ENCODE peak calls at places on chromosomes 7 and 10, in seven cellular contexts. Z, T, H, A, L, U and Y are unnamed samples. For H3K4me1 and H3K36me3, the result is how much of the 10 kb centered on the place peaks cover.

GRCh38 chr7:102302025-102302424 is 15.4 kb downstream of the SH2B2 start:
- DNase-seq in Z (no peak), T (no peak), H (no peak), A (no peak), L (no peak), U (no peak), Y (no peak)

GRCh38 chr7:156113733-156114132 is 301.5 kb upstream of the SHH start:
- DNase-seq in Z (no peak), T (no peak), H (no peak), A (no peak), L (no peak), U (no peak), Y (no peak)

GRCh38 chr10:98010939-98011685 is 19.3 kb downstream of the CRTAC1 start:
- DNase-seq in Z (no peak), T (no peak), H (no peak), A (no peak), L (no peak), U (no peak), Y (no peak)

GRCh38 chr7:4712371-4713182 is 30.5 kb downstream of the FOXK1 start:
- DNase-seq in Z (no peak), T (no peak), H (no peak), A (no peak), L (no peak), U (peak), Y (no peak)

GRCh38 chr10:59383908-59384307 is 21.6 kb upstream of the FAM13C start:
- DNase-seq in Z (no peak), T (no peak), H (no peak), A (no peak), L (no peak), U (no peak), Y (no peak)

GRCh38 chr10:3877092-3878000 is 92.3 kb upstream of the KLF6 start:
- DNase-seq in Z (no peak), T (no peak), H (no peak), A (no peak), L (no peak), U (no peak), Y (no peak)

GRCh38 chr10:44045020-44045419 is 339.9 kb downstream of the CXCL12 start:
- DNase-seq in Z (no peak), T (no peak), H (no peak), A (no peak), L (no peak), U (no peak), Y (no peak)

GRCh38 chr7:88020953-88021650 is 87.1 kb downstream of the ADAM22 start:
- DNase-seq in Z (no peak), T (no peak), H (no peak), A (no peak), L (no peak), U (no peak), Y (no peak)

GRCh38 chr7:133582766-133583523 is 330.1 kb downstream of the EXOC4 start:
- DNase-seq in Z (no peak), T (no peak), H (no peak), A (no peak), L (no peak), U (no peak), Y (no peak)

GRCh38 chr7:30272126-30272525 is 12.3 kb upstream of the ZNRF2 start:
- DNase-seq in Z (no peak), T (no peak), H (no peak), A (no peak), L (no peak), U (no peak), Y (no peak)

GRCh38 chr7:108805808-108806397 is 236.2 kb downstream of the DNAJB9 start:
- DNase-seq in Z (no peak), T (no peak), H (no peak), A (no peak), L (no peak), U (peak), Y (no peak)

GRCh38 chr10:27192284-27192683 is 37.1 kb downstream of the MASTL start:
- DNase-seq in Z (no peak), T (no peak), H (no peak), A (peak), L (peak), U (peak), Y (no peak)

GRCh38 chr7:115230882-115231508 is 309.1 kb downstream of the MDFIC start:
- DNase-seq in Z (no peak), T (no peak), H (no peak), A (no peak), L (no peak), U (peak), Y (no peak)

GRCh38 chr10:86684305-86684704 is 16.0 kb downstream of the LDB3 start:
- DNase-seq in Z (no peak), T (no peak), H (no peak), A (no peak), L (no peak), U (peak), Y (no peak)

GRCh38 chr10:8389630-8390029 is 335.1 kb downstream of the GATA3 start:
- DNase-seq in Z (no peak), T (no peak), H (no peak), A (no peak), L (no peak), U (no peak), Y (no peak)

GRCh38 chr7:81501220-81501619 is 268.6 kb downstream of the HGF start:
- DNase-seq in Z (no peak), T (no peak), H (no peak), A (no peak), L (no peak), U (peak), Y (no peak)

GRCh38 chr7:143305423-143306070 is 10.4 kb upstream of the CLCN1 start:
- DNase-seq in Z (peak), T (no peak), H (peak), A (peak), L (peak), U (peak), Y (no peak)

GRCh38 chr7:34036069-34036920 is 131.0 kb downstream of the BMPER start:
- DNase-seq in Z (peak), T (no peak), H (no peak), A (no peak), L (peak), U (peak), Y (no peak)

GRCh38 chr10:132169031-132169765 is 17.6 kb upstream of the DPYSL4 start:
- DNase-seq in Z (no peak), T (no peak), H (no peak), A (peak), L (no peak), U (no peak), Y (no peak)

GRCh38 chr7:24843821-24844449 is 86.7 kb upstream of the GSDME start:
- DNase-seq in Z (no peak), T (peak), H (no peak), A (no peak), L (no peak), U (no peak), Y (no peak)

GRCh38 chr10:102504179-102504975 is 605 bp downstream of the SUFU start:
- DNase-seq in Z (peak), T (peak), H (peak), A (peak), L (peak), U (peak), Y (peak)
- H3K27ac ChIP-seq in Z (peak), T (peak), H (peak), A (peak), L (no peak), U (peak), Y (no peak)

GRCh38 chr10:34181545-34182300 is 633.4 kb downstream of the PARD3 start:
- DNase-seq in Z (no peak), T (no peak), H (no peak), A (no peak), L (peak), U (peak), Y (no peak)

GRCh38 chr10:34178196-34178595 is 636.9 kb downstream of the PARD3 start:
- DNase-seq in Z (no peak), T (no peak), H (no peak), A (no peak), L (no peak), U (no peak), Y (no peak)

GRCh38 chr10:34180749-34181148 is 634.3 kb downstream of the PARD3 start:
- DNase-seq in Z (no peak), T (no peak), H (no peak), A (no peak), L (no peak), U (no peak), Y (no peak)

GRCh38 chr10:34178756-34179155 is 636.3 kb downstream of the PARD3 start:
- DNase-seq in Z (no peak), T (no peak), H (no peak), A (no peak), L (no peak), U (no peak), Y (no peak)

GRCh38 chr10:34179280-34179679 is 635.8 kb downstream of the PARD3 start:
- DNase-seq in Z (no peak), T (no peak), H (no peak), A (no peak), L (no peak), U (no peak), Y (no peak)
- H3K4me1 ChIP-seq in Z (under half), T (under half), H (under half), A (under half), L (under half), U (under half), Y (under half)

GRCh38 chr7:75537731-75538130 is 45.6 kb downstream of the SPDYE5 start:
- DNase-seq in Z (no peak), T (no peak), H (no peak), A (no peak), L (no peak), U (no peak), Y (no peak)
- H3K36me3 ChIP-seq in Z (under half), T (half or more), H (under half), A (half or more), L (under half), U (under half), Y (under half)

GRCh38 chr7:149845257-149845980 is 7.2 kb downstream of the ZNF862 start:
- DNase-seq in Z (no peak), T (no peak), H (no peak), A (no peak), L (no peak), U (no peak), Y (no peak)

GRCh38 chr7:149846436-149847046 is 8.4 kb downstream of the ZNF862 start:
- DNase-seq in Z (no peak), T (no peak), H (no peak), A (no peak), L (no peak), U (no peak), Y (no peak)

GRCh38 chr7:149843566-149843965 is 5.4 kb downstream of the ZNF862 start:
- DNase-seq in Z (no peak), T (no peak), H (no peak), A (no peak), L (no peak), U (no peak), Y (no peak)

GRCh38 chr7:149844445-149844844 is 6.3 kb downstream of the ZNF862 start:
- DNase-seq in Z (no peak), T (no peak), H (no peak), A (no peak), L (no peak), U (no peak), Y (no peak)

GRCh38 chr7:149846021-149846420 is 7.8 kb downstream of the ZNF862 start:
- DNase-seq in Z (no peak), T (no peak), H (no peak), A (no peak), L (no peak), U (no peak), Y (no peak)
- H3K27ac ChIP-seq in Z (no peak), T (no peak), H (no peak), A (no peak), L (no peak), U (no peak), Y (no peak)

DNA sequence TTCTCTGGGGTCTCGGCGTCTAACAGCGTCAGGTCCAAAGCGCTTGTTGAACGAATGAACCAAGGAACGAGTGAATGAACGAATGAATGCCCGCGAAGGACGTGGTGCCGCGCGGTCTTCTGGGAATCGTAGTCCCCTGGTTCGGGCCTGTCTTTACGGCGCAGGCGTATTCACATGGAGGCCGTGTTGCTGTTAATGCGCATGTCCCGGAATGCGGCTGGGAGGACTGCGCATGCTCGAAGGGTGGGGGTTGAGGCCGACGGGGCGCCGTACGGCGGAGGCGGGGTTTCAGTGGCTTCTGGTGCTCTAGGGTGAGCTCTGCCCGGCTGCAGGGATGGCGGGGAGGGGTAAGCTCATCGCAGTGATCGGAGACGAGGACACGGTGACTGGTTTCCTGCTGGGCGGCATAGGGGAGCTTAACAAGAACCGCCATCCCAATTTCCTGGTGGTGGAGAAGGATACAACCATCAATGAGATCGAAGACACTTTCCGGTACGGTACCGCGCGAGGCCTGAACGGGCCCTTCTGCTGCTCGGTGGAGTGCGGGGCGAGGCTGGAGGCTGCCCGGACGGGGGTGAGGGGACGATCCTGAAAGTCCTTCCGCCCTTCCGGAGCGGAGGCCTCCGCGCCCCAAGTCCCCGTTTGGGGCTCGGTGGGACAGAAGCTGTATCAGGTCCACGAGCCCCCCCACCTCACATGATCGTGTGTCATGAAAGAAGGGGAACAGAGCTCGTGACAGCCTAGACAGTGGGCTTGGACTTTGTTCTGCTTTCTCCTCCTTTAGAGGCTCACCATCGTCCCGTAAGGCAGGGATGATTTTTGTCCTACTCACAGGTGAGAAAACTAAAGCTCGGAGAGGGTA is at the start of gene ATP6V1F:
- DNase-seq in Z (peak), T (peak), H (peak), A (peak), L (peak), U (peak), Y (peak)
- H3K4me1 ChIP-seq in Z (under half), T (under half), H (under half), A (under half), L (under half), U (under half), Y (under half)

GRCh38 chr7:18648849-18649758 is 153.6 kb downstream of the HDAC9 start:
- DNase-seq in Z (no peak), T (no peak), H (no peak), A (no peak), L (no peak), U (no peak), Y (no peak)
- H3K36me3 ChIP-seq in Z (under half), T (under half), H (under half), A (under half), L (under half), U (under half), Y (under half)

DNA sequence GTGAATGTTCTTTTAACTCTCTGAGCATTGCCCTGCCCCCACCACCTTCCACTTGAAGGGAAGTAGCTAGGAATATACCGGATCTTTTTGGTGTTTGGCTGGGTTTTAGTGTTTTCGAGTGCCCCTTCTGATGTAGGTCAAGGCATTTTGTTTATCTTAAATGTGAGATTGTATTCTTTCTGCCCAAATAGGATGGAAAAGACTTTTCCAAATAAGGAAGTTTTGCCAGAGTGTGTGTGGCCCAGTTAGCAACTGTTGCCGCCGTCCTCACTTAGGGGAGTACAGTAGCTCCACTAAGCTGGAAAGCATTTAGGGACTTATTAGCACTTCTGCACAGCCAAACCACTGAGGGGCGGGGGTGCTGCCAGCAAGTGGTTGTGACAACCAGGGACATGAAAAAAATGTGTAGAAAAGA is 29.8 kb upstream of the VCL start:
- DNase-seq in Z (no peak), T (no peak), H (no peak), A (no peak), L (no peak), U (no peak), Y (no peak)
- H3K27ac ChIP-seq in Z (no peak), T (no peak), H (no peak), A (peak), L (no peak), U (peak), Y (peak)

GRCh38 chr10:79132681-79133381 is 64.1 kb downstream of the ZMIZ1 start:
- DNase-seq in Z (no peak), T (no peak), H (no peak), A (no peak), L (no peak), U (no peak), Y (no peak)
- H3K4me1 ChIP-seq in Z (under half), T (half or more), H (under half), A (half or more), L (half or more), U (half or more), Y (under half)